ENCODE peak calls at places on chromosomes 4 and X, in six cellular contexts. One of them, this sample, is unnamed. For H3K4me1, the result is how much of the 10 kb centered on the place peaks cover.

GRCh38 chrX:15749642-15750610 is 11.9 kb downstream of the CA5B start:
- DNase-seq in pancreas: no peak
- DNase-seq in ascending aorta: no peak
- DNase-seq in GM12878: no peak
- DNase-seq in Peyer's patch: peak
- DNase-seq in endothelial cell of umbilical vein: peak
- DNase-seq in this sample: peak

GRCh38 chr4:119490335-119490734 is 138.3 kb downstream of the PDE5A start:
- DNase-seq in ascending aorta: no peak
- DNase-seq in endothelial cell of umbilical vein: peak
- DNase-seq in pancreas: no peak
- DNase-seq in GM12878: no peak
- DNase-seq in Peyer's patch: no peak
- DNase-seq in this sample: no peak

GRCh38 chr4:61740950-61741638 is 541.0 kb downstream of the ADGRL3 start:
- DNase-seq in ascending aorta: no peak
- DNase-seq in GM12878: no peak
- DNase-seq in Peyer's patch: no peak
- DNase-seq in pancreas: no peak
- DNase-seq in endothelial cell of umbilical vein: no peak
- DNase-seq in this sample: no peak

GRCh38 chrX:21126661-21127060 is 247.6 kb upstream of the CNKSR2 start:
- DNase-seq in Peyer's patch: no peak
- DNase-seq in GM12878: no peak
- DNase-seq in ascending aorta: no peak
- DNase-seq in pancreas: no peak
- DNase-seq in endothelial cell of umbilical vein: no peak
- DNase-seq in this sample: no peak

GRCh38 chr4:176034498-176034897 is 31.1 kb upstream of the WDR17 start:
- DNase-seq in GM12878: no peak
- DNase-seq in ascending aorta: no peak
- DNase-seq in pancreas: no peak
- DNase-seq in endothelial cell of umbilical vein: peak
- DNase-seq in Peyer's patch: no peak
- DNase-seq in this sample: no peak

GRCh38 chr4:70425306-70425705 is 27.6 kb downstream of the OPRPN start:
- DNase-seq in pancreas: no peak
- DNase-seq in ascending aorta: no peak
- DNase-seq in GM12878: no peak
- DNase-seq in Peyer's patch: no peak
- DNase-seq in endothelial cell of umbilical vein: no peak
- DNase-seq in this sample: no peak

GRCh38 chr4:125951275-125951887 is 636.6 kb downstream of the FAT4 start:
- DNase-seq in ascending aorta: no peak
- DNase-seq in pancreas: no peak
- DNase-seq in GM12878: no peak
- DNase-seq in Peyer's patch: no peak
- DNase-seq in endothelial cell of umbilical vein: no peak
- DNase-seq in this sample: no peak

GRCh38 chrX:119880552-119881437 is 9.2 kb downstream of the NDUFA1 start:
- DNase-seq in endothelial cell of umbilical vein: peak
- DNase-seq in ascending aorta: no peak
- DNase-seq in pancreas: no peak
- DNase-seq in Peyer's patch: peak
- DNase-seq in GM12878: peak
- DNase-seq in this sample: no peak

GRCh38 chr4:153151535-153152452 is 52.4 kb upstream of the TRIM2 start:
- DNase-seq in pancreas: peak
- DNase-seq in GM12878: no peak
- DNase-seq in endothelial cell of umbilical vein: peak
- DNase-seq in ascending aorta: no peak
- DNase-seq in Peyer's patch: peak
- DNase-seq in this sample: peak

GRCh38 chrX:129996120-129996519 is 13.7 kb downstream of the BCORL1 start:
- DNase-seq in endothelial cell of umbilical vein: no peak
- DNase-seq in GM12878: no peak
- DNase-seq in pancreas: no peak
- DNase-seq in Peyer's patch: no peak
- DNase-seq in ascending aorta: no peak
- DNase-seq in this sample: no peak

GRCh38 chrX:120426599-120426998 is 42.5 kb downstream of the LAMP2 start:
- DNase-seq in GM12878: no peak
- DNase-seq in pancreas: no peak
- DNase-seq in endothelial cell of umbilical vein: no peak
- DNase-seq in ascending aorta: no peak
- DNase-seq in Peyer's patch: no peak
- DNase-seq in this sample: no peak

GRCh38 chr4:153427363-153428071 is 38.6 kb upstream of the TMEM131L start:
- DNase-seq in pancreas: no peak
- DNase-seq in Peyer's patch: no peak
- DNase-seq in GM12878: no peak
- DNase-seq in endothelial cell of umbilical vein: no peak
- DNase-seq in ascending aorta: no peak
- DNase-seq in this sample: no peak

GRCh38 chrX:117995378-117995777 is 121.2 kb downstream of the KLHL13 start:
- DNase-seq in endothelial cell of umbilical vein: no peak
- DNase-seq in Peyer's patch: no peak
- DNase-seq in GM12878: no peak
- DNase-seq in ascending aorta: no peak
- DNase-seq in pancreas: no peak
- DNase-seq in this sample: no peak

GRCh38 chr4:139919513-139919912 is 234.5 kb downstream of the MAML3 start:
- DNase-seq in endothelial cell of umbilical vein: peak
- DNase-seq in GM12878: no peak
- DNase-seq in pancreas: no peak
- DNase-seq in ascending aorta: no peak
- DNase-seq in Peyer's patch: no peak
- DNase-seq in this sample: no peak

GRCh38 chr4:120070191-120070590 is 3.5 kb upstream of the MAD2L1 start:
- DNase-seq in Peyer's patch: no peak
- DNase-seq in ascending aorta: no peak
- DNase-seq in pancreas: no peak
- DNase-seq in GM12878: no peak
- DNase-seq in endothelial cell of umbilical vein: peak
- DNase-seq in this sample: no peak

GRCh38 chr4:128831526-128832252 is 22.2 kb downstream of the JADE1 start:
- DNase-seq in endothelial cell of umbilical vein: no peak
- DNase-seq in Peyer's patch: no peak
- DNase-seq in ascending aorta: no peak
- DNase-seq in pancreas: no peak
- DNase-seq in GM12878: no peak
- DNase-seq in this sample: no peak

GRCh38 chr4:44583393-44583792 is 68.0 kb downstream of the YIPF7 start:
- DNase-seq in pancreas: no peak
- DNase-seq in endothelial cell of umbilical vein: no peak
- DNase-seq in GM12878: no peak
- DNase-seq in ascending aorta: no peak
- DNase-seq in Peyer's patch: no peak
- DNase-seq in this sample: no peak

GRCh38 chrX:139058831-139059495 is 347.4 kb upstream of the FGF13 start:
- DNase-seq in endothelial cell of umbilical vein: no peak
- DNase-seq in pancreas: no peak
- DNase-seq in Peyer's patch: no peak
- DNase-seq in GM12878: no peak
- DNase-seq in ascending aorta: no peak
- DNase-seq in this sample: no peak

GRCh38 chrX:47644557-47645091 is 5.7 kb downstream of the ELK1 start:
- DNase-seq in endothelial cell of umbilical vein: no peak
- DNase-seq in Peyer's patch: no peak
- DNase-seq in ascending aorta: no peak
- DNase-seq in pancreas: no peak
- DNase-seq in GM12878: no peak
- DNase-seq in this sample: no peak

GRCh38 chr4:152039085-152039484 is 278.3 kb upstream of the GATB start:
- DNase-seq in pancreas: no peak
- DNase-seq in Peyer's patch: no peak
- DNase-seq in GM12878: no peak
- DNase-seq in endothelial cell of umbilical vein: no peak
- DNase-seq in ascending aorta: no peak
- DNase-seq in this sample: no peak

GRCh38 chrX:13776387-13776786 is 40.5 kb downstream of the GPM6B start:
- DNase-seq in pancreas: no peak
- DNase-seq in GM12878: no peak
- DNase-seq in ascending aorta: no peak
- DNase-seq in Peyer's patch: no peak
- DNase-seq in endothelial cell of umbilical vein: no peak
- DNase-seq in this sample: no peak

GRCh38 chrX:71998836-71999509 is 88.3 kb downstream of the NHSL2 start:
- DNase-seq in Peyer's patch: peak
- DNase-seq in pancreas: no peak
- DNase-seq in endothelial cell of umbilical vein: peak
- DNase-seq in GM12878: no peak
- DNase-seq in ascending aorta: no peak
- DNase-seq in this sample: no peak

GRCh38 chr4:57305836-57306235 is 195.7 kb upstream of the IGFBP7 start:
- DNase-seq in GM12878: no peak
- DNase-seq in Peyer's patch: no peak
- DNase-seq in endothelial cell of umbilical vein: no peak
- DNase-seq in pancreas: no peak
- DNase-seq in ascending aorta: no peak
- DNase-seq in this sample: no peak

GRCh38 chr4:27267435-27268355 is 407.1 kb downstream of the STIM2 start:
- DNase-seq in GM12878: no peak
- DNase-seq in pancreas: no peak
- DNase-seq in Peyer's patch: no peak
- DNase-seq in ascending aorta: no peak
- DNase-seq in endothelial cell of umbilical vein: no peak
- DNase-seq in this sample: no peak

GRCh38 chrX:19179389-19179788 is 57.1 kb upstream of the ADGRG2 start:
- DNase-seq in Peyer's patch: no peak
- DNase-seq in endothelial cell of umbilical vein: no peak
- DNase-seq in ascending aorta: no peak
- DNase-seq in GM12878: no peak
- DNase-seq in pancreas: no peak
- DNase-seq in this sample: no peak

GRCh38 chrX:101932249-101932570 is 383 bp upstream of the ZMAT1 start:
- DNase-seq in Peyer's patch: no peak
- DNase-seq in endothelial cell of umbilical vein: no peak
- DNase-seq in GM12878: no peak
- DNase-seq in pancreas: no peak
- DNase-seq in ascending aorta: no peak
- DNase-seq in this sample: no peak
- H3K27ac ChIP-seq in Peyer's patch: peak
- H3K27ac ChIP-seq in endothelial cell of umbilical vein: peak
- H3K27ac ChIP-seq in GM12878: no peak
- H3K27ac ChIP-seq in pancreas: no peak
- H3K27ac ChIP-seq in ascending aorta: no peak
- H3K27ac ChIP-seq in this sample: peak

GRCh38 chrX:40644821-40645358 is 2.5 kb downstream of the CXorf38 start:
- DNase-seq in Peyer's patch: peak
- DNase-seq in endothelial cell of umbilical vein: peak
- DNase-seq in ascending aorta: no peak
- DNase-seq in GM12878: peak
- DNase-seq in pancreas: no peak
- DNase-seq in this sample: peak

GRCh38 chrX:40646489-40647306 is 663 bp downstream of the CXorf38 start:
- DNase-seq in endothelial cell of umbilical vein: peak
- DNase-seq in ascending aorta: no peak
- DNase-seq in GM12878: no peak
- DNase-seq in Peyer's patch: peak
- DNase-seq in pancreas: peak
- DNase-seq in this sample: peak

GRCh38 chrX:40647307-40648197 is at the start of gene CXorf38:
- DNase-seq in GM12878: peak
- DNase-seq in Peyer's patch: peak
- DNase-seq in ascending aorta: peak
- DNase-seq in pancreas: peak
- DNase-seq in endothelial cell of umbilical vein: peak
- DNase-seq in this sample: peak

GRCh38 chrX:40644175-40644574 is 3.2 kb downstream of the CXorf38 start:
- DNase-seq in GM12878: no peak
- DNase-seq in Peyer's patch: no peak
- DNase-seq in endothelial cell of umbilical vein: peak
- DNase-seq in pancreas: no peak
- DNase-seq in ascending aorta: no peak
- DNase-seq in this sample: no peak
- H3K4me1 ChIP-seq in GM12878: under half
- H3K4me1 ChIP-seq in Peyer's patch: under half
- H3K4me1 ChIP-seq in endothelial cell of umbilical vein: under half
- H3K4me1 ChIP-seq in pancreas: under half
- H3K4me1 ChIP-seq in ascending aorta: under half
- H3K4me1 ChIP-seq in this sample: under half

GRCh38 chr4:52866734-52867133 is 4.6 kb downstream of the RASL11B start:
- DNase-seq in ascending aorta: no peak
- DNase-seq in endothelial cell of umbilical vein: no peak
- DNase-seq in GM12878: no peak
- DNase-seq in Peyer's patch: no peak
- DNase-seq in pancreas: no peak
- DNase-seq in this sample: no peak

GRCh38 chr4:52870225-52870624 is 8.1 kb downstream of the RASL11B start:
- DNase-seq in GM12878: no peak
- DNase-seq in endothelial cell of umbilical vein: no peak
- DNase-seq in ascending aorta: no peak
- DNase-seq in Peyer's patch: no peak
- DNase-seq in pancreas: no peak
- DNase-seq in this sample: peak

GRCh38 chr4:52869656-52870055 is 7.5 kb downstream of the RASL11B start:
- DNase-seq in endothelial cell of umbilical vein: no peak
- DNase-seq in ascending aorta: no peak
- DNase-seq in Peyer's patch: no peak
- DNase-seq in GM12878: no peak
- DNase-seq in pancreas: no peak
- DNase-seq in this sample: no peak

GRCh38 chr4:52868138-52868537 is 6.0 kb downstream of the RASL11B start:
- DNase-seq in GM12878: no peak
- DNase-seq in pancreas: no peak
- DNase-seq in endothelial cell of umbilical vein: peak
- DNase-seq in Peyer's patch: no peak
- DNase-seq in ascending aorta: no peak
- DNase-seq in this sample: no peak

GRCh38 chr4:52869196-52869595 is 7.1 kb downstream of the RASL11B start:
- DNase-seq in endothelial cell of umbilical vein: no peak
- DNase-seq in pancreas: no peak
- DNase-seq in GM12878: no peak
- DNase-seq in Peyer's patch: no peak
- DNase-seq in ascending aorta: peak
- DNase-seq in this sample: no peak
- H3K4me3 ChIP-seq in endothelial cell of umbilical vein: no peak
- H3K4me3 ChIP-seq in pancreas: no peak
- H3K4me3 ChIP-seq in GM12878: no peak
- H3K4me3 ChIP-seq in Peyer's patch: no peak
- H3K4me3 ChIP-seq in ascending aorta: peak
- H3K4me3 ChIP-seq in this sample: no peak

DNA sequence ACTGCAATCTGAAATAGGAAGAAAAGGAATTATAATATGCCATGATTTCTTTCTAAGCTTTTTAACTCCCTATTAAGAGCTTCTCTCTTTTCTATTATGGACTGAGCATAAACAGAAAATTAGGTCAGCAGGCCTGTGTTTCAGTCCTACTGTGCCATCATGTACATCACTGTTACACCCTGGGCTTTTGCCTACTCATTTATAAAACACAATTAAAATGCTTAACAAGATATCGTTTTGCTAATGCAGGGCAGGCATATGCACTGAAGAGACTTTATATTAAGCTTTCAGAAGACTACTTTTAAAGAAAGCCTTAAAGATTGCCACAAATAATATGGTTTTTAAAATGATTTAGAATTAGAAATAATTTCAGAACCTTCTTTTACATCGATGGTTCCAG is 828 bp upstream of the BBS12 start:
- DNase-seq in ascending aorta: no peak
- DNase-seq in GM12878: no peak
- DNase-seq in Peyer's patch: no peak
- DNase-seq in pancreas: no peak
- DNase-seq in endothelial cell of umbilical vein: no peak
- DNase-seq in this sample: no peak
- H3K27ac ChIP-seq in ascending aorta: peak
- H3K27ac ChIP-seq in GM12878: no peak
- H3K27ac ChIP-seq in Peyer's patch: no peak
- H3K27ac ChIP-seq in pancreas: no peak
- H3K27ac ChIP-seq in endothelial cell of umbilical vein: peak
- H3K27ac ChIP-seq in this sample: peak

This sample was measured in lower lobe of right lung.